ENCODE peak calls at places on chromosomes 13 and 19, in six cellular contexts. F is anterior cingulate cortex; Q is neural crest cell; T is Ammon's horn; U is stimulated activated CD4-positive, alpha-beta T cell treated with anti-CD3 and anti-CD28 coated beads, Interleukin-4, amount 100 ng/mL, for 24 hours; S is ovary. M is an unnamed sample.
A peak's percentile ranks its signal among the peaks of the same experiment; 100 is the strongest.

GRCh38 chr13:72489751-72490150 is 237.7 kb downstream of the MZT1 start:
- DNase-seq in S (no peak), T (no peak), F (no peak), Q (no peak), U (no peak), M (no peak)

GRCh38 chr19:40962460-40962961 is 28.6 kb upstream of the CYP2B6 start:
- DNase-seq in F (no peak), S (no peak), T (no peak), Q (no peak), U (no peak), M (no peak)

GRCh38 chr13:107807306-107808073 is 407.8 kb downstream of the LIG4 start:
- DNase-seq in Q (no peak), U (no peak), S (no peak), T (no peak), F (no peak), M (no peak)

GRCh38 chr19:56294557-56294956 is 20.1 kb downstream of the ZSCAN5A start:
- DNase-seq in U (no peak), Q (no peak), T (peak; percentile 31), F (no peak), S (no peak), M (no peak)

GRCh38 chr19:49744946-49745381 is 18.1 kb downstream of the TSKS start:
- DNase-seq in S (no peak), F (no peak), T (no peak), Q (no peak), U (no peak), M (no peak)

GRCh38 chr13:100608906-100609305 is 20.3 kb upstream of the GGACT start:
- DNase-seq in Q (no peak), U (no peak), S (no peak), T (no peak), F (no peak), M (no peak)

GRCh38 chr13:48496796-48497195 is 36.1 kb downstream of the RCBTB2 start:
- DNase-seq in Q (no peak), F (no peak), U (no peak), T (no peak), S (no peak), M (no peak)

GRCh38 chr13:98450495-98451167 is 126.3 kb downstream of the STK24 start:
- DNase-seq in U (no peak), T (peak; percentile 68), Q (peak; percentile 28), S (no peak), F (no peak), M (peak; percentile 79)

GRCh38 chr19:6259312-6259861 is 20.4 kb downstream of the MLLT1 start:
- DNase-seq in T (no peak), S (no peak), Q (no peak), F (no peak), U (no peak), M (no peak)

GRCh38 chr19:35986664-35987570 is 8.1 kb upstream of the SDHAF1 start:
- DNase-seq in U (peak; percentile 20), T (peak; percentile 55), S (no peak), F (no peak), Q (no peak), M (peak; percentile 50)

GRCh38 chr19:10452726-10453620 is 32.6 kb downstream of the PDE4A start:
- DNase-seq in T (peak; percentile 45), F (no peak), Q (no peak), U (no peak), S (no peak), M (no peak)

GRCh38 chr19:7921955-7922840 is 2.1 kb downstream of the SNAPC2 start:
- DNase-seq in S (peak; percentile 53), Q (no peak), F (no peak), U (no peak), T (no peak), M (no peak)

GRCh38 chr13:114062754-114063153 is 69.7 kb downstream of the RASA3 start:
- DNase-seq in U (no peak), S (no peak), F (no peak), T (no peak), Q (no peak), M (no peak)

GRCh38 chr19:31263317-31263716 is 85.9 kb downstream of the TSHZ3 start:
- DNase-seq in T (no peak), F (no peak), Q (no peak), S (no peak), U (no peak), M (no peak)

GRCh38 chr13:98416408-98416807 is 160.5 kb downstream of the STK24 start:
- DNase-seq in Q (no peak), T (no peak), U (no peak), S (no peak), F (no peak), M (no peak)

GRCh38 chr13:106475852-106476251 is 59.6 kb downstream of the EFNB2 start:
- DNase-seq in Q (no peak), S (no peak), F (no peak), U (no peak), T (no peak), M (no peak)

GRCh38 chr13:113753171-113753570 is 5.9 kb upstream of the TMEM255B start:
- DNase-seq in T (no peak), F (no peak), Q (no peak), S (no peak), U (no peak), M (no peak)

GRCh38 chr19:56113071-56113632 is 7.9 kb downstream of the ZNF787 start:
- DNase-seq in U (no peak), T (no peak), S (no peak), Q (no peak), F (no peak), M (no peak)

GRCh38 chr19:14435320-14436050 is 2.4 kb downstream of the PKN1 start:
- DNase-seq in U (no peak), S (no peak), Q (no peak), T (no peak), F (no peak), M (no peak)